ENCODE peak calls at places on chromosomes 13 and 19, in seven cellular contexts. Z, P, S, I, O, A and R are unnamed samples.

GRCh38 chr13:98286814-98287213 is 109.7 kb upstream of the RNF113B start:
- DNase-seq in Z (no peak), P (no peak), S (no peak), I (no peak), O (no peak), A (no peak), R (no peak)

GRCh38 chr13:98821372-98822237 is 69.1 kb upstream of the SLC15A1 start:
- DNase-seq in Z (no peak), P (no peak), S (peak), I (no peak), O (no peak), A (peak), R (no peak)

GRCh38 chr13:39862891-39863290 is 207.4 kb downstream of the COG6 start:
- DNase-seq in Z (no peak), P (no peak), S (no peak), I (peak), O (no peak), A (peak), R (no peak)

GRCh38 chr13:113782472-113782871 is 23.4 kb downstream of the TMEM255B start:
- DNase-seq in Z (no peak), P (no peak), S (no peak), I (no peak), O (no peak), A (no peak), R (no peak)

GRCh38 chr13:25923217-25924085 is 128.4 kb downstream of the SHISA2 start:
- DNase-seq in Z (no peak), P (no peak), S (no peak), I (no peak), O (no peak), A (no peak), R (no peak)

GRCh38 chr19:46241676-46242075 is 12.1 kb downstream of the IGFL1 start:
- DNase-seq in Z (no peak), P (peak), S (no peak), I (no peak), O (no peak), A (no peak), R (no peak)

GRCh38 chr19:37979547-37980082 is 72.6 kb downstream of the SIPA1L3 start:
- DNase-seq in Z (peak), P (no peak), S (no peak), I (no peak), O (peak), A (no peak), R (no peak)

GRCh38 chr19:43532571-43532961 is 422 bp upstream of the ZNF575 start:
- DNase-seq in Z (no peak), P (no peak), S (no peak), I (no peak), O (peak), A (no peak), R (peak)

GRCh38 chr13:113205428-113205931 is 3.0 kb downstream of the PCID2 start:
- DNase-seq in Z (no peak), P (no peak), S (no peak), I (peak), O (no peak), A (peak), R (peak)

GRCh38 chr13:111516712-111517640 is 196.5 kb downstream of the TEX29 start:
- DNase-seq in Z (no peak), P (no peak), S (no peak), I (no peak), O (no peak), A (no peak), R (no peak)

GRCh38 chr19:30512748-30513389 is 140.7 kb downstream of the ZNF536 start:
- DNase-seq in Z (no peak), P (no peak), S (no peak), I (no peak), O (no peak), A (no peak), R (no peak)

GRCh38 chr13:114088234-114088633 is 44.2 kb downstream of the RASA3 start:
- DNase-seq in Z (no peak), P (no peak), S (no peak), I (no peak), O (no peak), A (no peak), R (no peak)

GRCh38 chr13:110807546-110807945 is 94.0 kb downstream of the ING1 start:
- DNase-seq in Z (no peak), P (no peak), S (no peak), I (no peak), O (no peak), A (no peak), R (no peak)

GRCh38 chr13:35716644-35717170 is 240.2 kb upstream of the MAB21L1 start:
- DNase-seq in Z (no peak), P (no peak), S (no peak), I (no peak), O (no peak), A (no peak), R (no peak)

GRCh38 chr19:15276620-15277019 is 44.4 kb upstream of the EPHX3 start:
- DNase-seq in Z (peak), P (no peak), S (no peak), I (no peak), O (no peak), A (no peak), R (no peak)

GRCh38 chr19:13150919-13151604 is 851 bp downstream of the IER2 start:
- DNase-seq in Z (no peak), P (peak), S (no peak), I (no peak), O (peak), A (peak), R (no peak)

GRCh38 chr13:114065141-114065925 is 67.1 kb downstream of the RASA3 start:
- DNase-seq in Z (peak), P (peak), S (peak), I (peak), O (no peak), A (peak), R (peak)

GRCh38 chr19:16330811-16331690 is 6.4 kb downstream of the KLF2 start:
- DNase-seq in Z (no peak), P (no peak), S (no peak), I (no peak), O (no peak), A (no peak), R (peak)

GRCh38 chr19:46015080-46015960 is 7.5 kb downstream of the PGLYRP1 start:
- DNase-seq in Z (peak), P (peak), S (peak), I (no peak), O (peak), A (peak), R (peak)

GRCh38 chr19:45470147-45471081 is 2.6 kb downstream of the FOSB start:
- DNase-seq in Z (peak), P (no peak), S (no peak), I (peak), O (no peak), A (no peak), R (peak)

GRCh38 chr13:110173247-110173818 is 133.6 kb downstream of the COL4A1 start:
- DNase-seq in Z (peak), P (no peak), S (no peak), I (peak), O (no peak), A (no peak), R (peak)

GRCh38 chr13:109100705-109101104 is 471.3 kb downstream of the MYO16 start:
- DNase-seq in Z (peak), P (no peak), S (peak), I (peak), O (no peak), A (no peak), R (no peak)

GRCh38 chr13:43749503-43749902 is 37.3 kb downstream of the ENOX1 start:
- DNase-seq in Z (no peak), P (no peak), S (no peak), I (no peak), O (no peak), A (no peak), R (no peak)

GRCh38 chr19:38221919-38222828 is 1.8 kb downstream of the DPF1 start:
- DNase-seq in Z (peak), P (no peak), S (peak), I (no peak), O (no peak), A (no peak), R (no peak)

GRCh38 chr13:49584771-49585182 is 581 bp downstream of the RCBTB1 start:
- DNase-seq in Z (no peak), P (peak), S (peak), I (peak), O (peak), A (peak), R (no peak)

GRCh38 chr19:47445937-47446402 is 25.7 kb downstream of the SLC8A2 start:
- DNase-seq in Z (no peak), P (peak), S (peak), I (peak), O (peak), A (no peak), R (no peak)

GRCh38 chr19:32642771-32643170 is 32.2 kb downstream of the ANKRD27 start:
- DNase-seq in Z (no peak), P (no peak), S (no peak), I (no peak), O (no peak), A (no peak), R (no peak)

GRCh38 chr19:10694706-10695105 is 6.5 kb upstream of the QTRT1 start:
- DNase-seq in Z (no peak), P (no peak), S (no peak), I (no peak), O (no peak), A (no peak), R (peak)

GRCh38 chr13:110444226-110444653 is 117.3 kb downstream of the RAB20 start:
- DNase-seq in Z (peak), P (no peak), S (no peak), I (peak), O (no peak), A (no peak), R (peak)

GRCh38 chr19:5707576-5708575 is 12.1 kb downstream of the LONP1 start:
- DNase-seq in Z (no peak), P (no peak), S (no peak), I (no peak), O (no peak), A (no peak), R (no peak)

GRCh38 chr13:109945206-109945960 is 159.0 kb upstream of the IRS2 start:
- DNase-seq in Z (peak), P (no peak), S (no peak), I (peak), O (no peak), A (no peak), R (no peak)

GRCh38 chr13:42275098-42275471 is 3.1 kb downstream of the AKAP11 start:
- DNase-seq in Z (no peak), P (no peak), S (no peak), I (no peak), O (peak), A (no peak), R (no peak)

GRCh38 chr13:73792796-73793195 is 341.4 kb downstream of the KLF12 start:
- DNase-seq in Z (no peak), P (no peak), S (no peak), I (no peak), O (no peak), A (no peak), R (no peak)

DNA sequence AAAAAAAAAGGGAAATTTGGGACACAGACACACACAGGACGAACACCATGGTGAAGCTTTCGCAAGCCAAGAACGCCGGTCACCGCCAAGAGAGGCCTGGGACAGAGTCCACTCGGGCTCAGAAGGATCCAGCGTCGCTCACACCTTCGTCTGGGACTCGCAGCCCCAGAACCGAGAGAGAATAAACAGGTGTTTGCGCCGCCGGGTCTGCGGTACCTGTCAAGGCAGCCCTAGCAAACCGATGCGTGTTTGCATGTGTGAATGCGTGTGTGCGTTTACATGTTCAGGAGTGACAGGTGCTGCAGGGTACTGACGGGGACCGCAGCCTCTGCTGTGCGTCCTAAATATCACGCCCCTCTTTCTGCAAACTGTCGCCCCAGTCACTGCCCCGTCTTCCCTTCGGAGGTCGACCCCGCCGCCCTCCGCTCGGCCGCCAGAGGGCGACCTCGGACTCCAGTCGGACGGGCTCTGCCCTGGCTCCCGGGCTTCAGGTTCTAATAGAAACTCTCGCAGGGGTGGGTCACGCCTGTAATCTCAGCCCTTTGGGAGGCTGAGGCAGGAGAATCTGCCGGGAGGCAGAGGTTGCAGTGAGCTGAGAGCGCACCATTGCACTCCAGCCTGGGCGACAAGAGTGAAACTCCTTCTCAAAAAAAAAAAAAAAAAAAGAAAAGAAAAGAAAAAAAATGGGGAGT is 11.8 kb upstream of the CSNK1G2 start:
- DNase-seq in Z (peak), P (peak), S (peak), I (peak), O (peak), A (peak), R (peak)
- TF ChIP-seq CTCF in Z (peak), P (peak), S (peak), I (peak), O (peak), A (peak), R (peak)

GRCh38 chr19:29277107-29277506 is 64.2 kb upstream of the UQCRFS1 start:
- DNase-seq in Z (no peak), P (peak), S (peak), I (no peak), O (peak), A (no peak), R (no peak)
- H2AFZ ChIP-seq in Z (no peak), P (peak), S (no peak), I (no peak), O (peak), A (no peak), R (no peak)

GRCh38 chr19:36488118-36488815 is 1.1 kb downstream of the ZNF566 start:
- DNase-seq in Z (no peak), P (no peak), S (no peak), I (no peak), O (peak), A (no peak), R (no peak)

GRCh38 chr19:36489920-36490415 is 607 bp upstream of the ZNF566 start:
- DNase-seq in Z (no peak), P (peak), S (peak), I (peak), O (peak), A (no peak), R (no peak)

GRCh38 chr19:36488816-36489138 is 584 bp downstream of the ZNF566 start:
- DNase-seq in Z (no peak), P (peak), S (no peak), I (peak), O (peak), A (no peak), R (no peak)

GRCh38 chr19:36483653-36484052 is 5.7 kb downstream of the ZNF566 start:
- DNase-seq in Z (no peak), P (no peak), S (no peak), I (no peak), O (no peak), A (no peak), R (no peak)

GRCh38 chr19:36489139-36489919 is at the start of gene ZNF566:
- DNase-seq in Z (peak), P (peak), S (peak), I (peak), O (peak), A (peak), R (peak)
- TF ChIP-seq CTCF in Z (no peak), P (peak), S (no peak), I (no peak), O (no peak), A (peak), R (no peak)

GRCh38 chr19:57406516-57407123 is 4.3 kb upstream of the ZNF17 start:
- DNase-seq in Z (peak), P (peak), S (peak), I (peak), O (peak), A (peak), R (peak)

GRCh38 chr19:57410748-57411671 is at the start of gene ZNF17:
- DNase-seq in Z (peak), P (peak), S (peak), I (peak), O (peak), A (peak), R (peak)
- H2AFZ ChIP-seq in Z (peak), P (peak), S (peak), I (peak), O (peak), A (peak), R (peak)

GRCh38 chr13:34207872-34208271 is 389.9 kb downstream of the RFC3 start:
- DNase-seq in Z (no peak), P (no peak), S (no peak), I (no peak), O (no peak), A (no peak), R (no peak)

GRCh38 chr13:34207334-34207733 is 389.4 kb downstream of the RFC3 start:
- DNase-seq in Z (peak), P (no peak), S (no peak), I (peak), O (no peak), A (peak), R (peak)

GRCh38 chr13:34208326-34208725 is 390.4 kb downstream of the RFC3 start:
- DNase-seq in Z (no peak), P (no peak), S (no peak), I (no peak), O (no peak), A (no peak), R (no peak)
- TF ChIP-seq CTCF in Z (no peak), P (no peak), S (no peak), I (no peak), O (no peak), A (no peak), R (no peak)

DNA sequence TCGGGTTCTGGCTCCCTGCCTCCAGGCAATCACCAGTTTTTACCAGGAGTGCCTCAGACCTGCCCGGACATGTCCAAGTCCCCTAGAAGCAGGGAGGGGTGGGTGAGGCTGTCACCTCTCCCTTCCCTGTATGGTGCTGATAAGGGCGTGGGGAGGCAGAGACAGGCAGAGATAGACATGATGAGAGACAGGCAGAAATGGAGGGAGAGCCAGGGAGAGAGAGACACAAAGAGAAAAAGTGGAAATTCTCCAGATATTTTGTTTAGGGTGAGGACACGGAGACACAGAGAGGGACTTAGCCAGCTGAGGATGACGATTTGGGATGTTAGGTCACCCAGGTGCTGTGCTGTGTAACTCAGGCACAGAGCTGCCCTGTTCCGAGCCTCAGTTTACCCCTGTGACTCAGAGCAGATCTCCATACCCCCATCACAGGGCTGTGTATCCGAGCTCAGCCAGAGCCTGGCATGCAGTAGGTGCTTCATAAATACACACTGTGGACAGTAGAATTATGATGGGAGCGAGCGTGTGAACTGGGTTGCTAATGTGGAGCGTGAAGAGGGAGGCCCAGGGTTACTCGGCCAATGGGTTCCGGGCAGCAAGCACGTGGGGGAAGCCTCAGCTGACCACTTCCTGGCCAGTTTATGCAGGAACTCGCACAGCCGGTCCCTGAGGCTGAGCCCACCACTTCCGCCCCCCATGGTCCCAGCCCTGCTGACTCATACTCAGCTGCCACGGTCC is 11.9 kb upstream of the GDF15 start:
- DNase-seq in Z (peak), P (peak), S (peak), I (peak), O (peak), A (peak), R (peak)
- H2AFZ ChIP-seq in Z (peak), P (peak), S (no peak), I (peak), O (peak), A (no peak), R (peak)

DNA sequence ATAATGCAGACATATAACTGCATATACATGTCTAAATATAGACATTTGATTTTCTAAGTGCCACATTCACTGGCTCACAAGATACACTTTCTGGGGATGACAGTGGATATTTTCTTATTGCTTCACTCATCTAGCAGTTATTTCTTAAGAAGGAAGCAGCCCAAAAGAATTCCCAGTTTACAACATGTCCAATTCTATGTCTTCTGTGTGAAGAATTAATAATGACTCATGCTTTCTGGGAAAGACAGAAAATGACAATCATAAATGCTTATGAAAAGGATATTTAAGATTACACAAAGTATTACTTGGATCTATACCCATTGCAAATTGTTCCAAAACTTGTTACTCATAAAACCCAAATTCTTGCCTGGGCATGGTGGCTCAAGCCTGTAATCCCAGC is 543.4 kb downstream of the SUCLA2 start:
- DNase-seq in Z (peak), P (no peak), S (no peak), I (no peak), O (no peak), A (no peak), R (no peak)
- TF ChIP-seq CTCF in Z (no peak), P (no peak), S (no peak), I (no peak), O (no peak), A (no peak), R (no peak)

GRCh38 chr19:52524086-52524485 is 3.4 kb upstream of the ZNF808 start:
- DNase-seq in Z (no peak), P (no peak), S (no peak), I (no peak), O (no peak), A (no peak), R (no peak)

GRCh38 chr19:52522555-52522954 is 4.9 kb upstream of the ZNF808 start:
- DNase-seq in Z (no peak), P (peak), S (peak), I (no peak), O (no peak), A (no peak), R (no peak)

GRCh38 chr19:52527954-52528326 is 472 bp downstream of the ZNF808 start:
- DNase-seq in Z (no peak), P (peak), S (peak), I (no peak), O (no peak), A (no peak), R (peak)

GRCh38 chr19:52532480-52532879 is 5.0 kb downstream of the ZNF808 start:
- DNase-seq in Z (no peak), P (no peak), S (no peak), I (no peak), O (no peak), A (no peak), R (no peak)

GRCh38 chr19:52527134-52527953 is at the start of gene ZNF808:
- DNase-seq in Z (peak), P (peak), S (peak), I (peak), O (peak), A (peak), R (peak)
- H2AFZ ChIP-seq in Z (peak), P (peak), S (peak), I (peak), O (peak), A (peak), R (peak)

DNA sequence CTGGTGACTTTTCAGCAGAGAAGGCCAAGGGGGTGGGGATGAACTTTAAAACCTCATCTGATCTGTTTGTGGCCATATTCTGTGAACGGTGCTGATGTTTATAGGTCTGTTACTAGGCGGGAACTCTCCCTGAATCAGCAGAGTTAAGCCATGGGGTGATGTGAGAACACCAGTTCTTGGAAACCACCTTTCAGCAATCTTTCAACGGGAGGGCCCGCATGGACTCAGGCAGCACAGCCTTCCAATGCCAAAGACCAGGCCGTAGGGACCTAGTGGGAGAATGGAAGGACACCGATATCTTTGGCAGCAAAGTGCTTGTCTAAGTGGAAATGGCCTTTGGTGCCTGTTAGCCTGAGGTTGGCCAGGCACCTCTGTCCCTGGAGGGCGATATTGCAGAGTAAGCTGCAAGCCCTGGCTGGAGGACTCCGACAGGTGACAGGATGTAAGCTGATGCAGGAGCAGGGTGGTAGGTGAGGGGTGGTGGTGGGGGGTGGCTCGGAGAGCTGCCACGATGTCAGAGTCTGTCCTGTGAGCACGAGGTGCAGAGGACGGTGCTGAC is 57.0 kb downstream of the ERCC5 start:
- DNase-seq in Z (no peak), P (no peak), S (peak), I (no peak), O (no peak), A (no peak), R (no peak)
- TF ChIP-seq CTCF in Z (no peak), P (no peak), S (peak), I (no peak), O (no peak), A (no peak), R (no peak)